ENCODE peak calls at places on chromosomes 1 and 21, in four cellular contexts. U is tibial nerve, H is fibroblast of lung, I is brain microvascular endothelial cell. S is an unnamed sample.

GRCh38 chr1:27615346-27616004 is 11.5 kb upstream of the AHDC1 start:
- DNase-seq in U (no peak), H (no peak), I (no peak), S (no peak)

GRCh38 chr1:41751804-41752513 is 166.8 kb downstream of the HIVEP3 start:
- DNase-seq in U (no peak), H (peak; percentile 91), I (peak; percentile 86), S (no peak)

GRCh38 chr1:244367399-244368114 is 84.2 kb downstream of the ADSS2 start:
- DNase-seq in U (no peak), H (no peak), I (no peak), S (no peak)

GRCh38 chr1:119743776-119744597 is 24.7 kb downstream of the HMGCS2 start:
- DNase-seq in U (peak; percentile 46), H (peak; percentile 53), I (peak; percentile 40), S (peak; percentile 53)

GRCh38 chr1:119250299-119250698 is 109.8 kb upstream of the WARS2 start:
- DNase-seq in U (no peak), H (no peak), I (no peak), S (no peak)

GRCh38 chr21:14073615-14074014 is 137.1 kb downstream of the LIPI start:
- DNase-seq in U (no peak), H (no peak), I (no peak), S (no peak)

GRCh38 chr1:212946872-212947271 is 3.5 kb upstream of the VASH2 start:
- DNase-seq in U (no peak), H (no peak), I (no peak), S (no peak)

GRCh38 chr1:21176589-21177555 is at the start of gene EIF4G3:
- DNase-seq in U (peak; percentile 100), H (peak; percentile 90), I (peak; percentile 94), S (peak; percentile 99)

GRCh38 chr1:173255214-173255813 is 48.2 kb upstream of the TNFSF4 start:
- DNase-seq in U (peak; percentile 8), H (peak; percentile 39), I (peak; percentile 52), S (no peak)

GRCh38 chr1:157241185-157241538 is 103.0 kb upstream of the ETV3 start:
- DNase-seq in U (no peak), H (no peak), I (no peak), S (no peak)
- H3K27ac ChIP-seq in U (no peak overlapping the region), H (no peak overlapping the region), I (no peak overlapping the region), S (no peak overlapping the region)

GRCh38 chr1:221074325-221074724 is 195.1 kb downstream of the HLX start:
- DNase-seq in U (no peak), H (no peak), I (no peak), S (no peak)
- H3K4me3 ChIP-seq in U (no peak overlapping the region), H (no peak overlapping the region), I (no peak overlapping the region), S (no peak overlapping the region)

GRCh38 chr1:15063783-15064182 is 89.8 kb upstream of the TMEM51 start:
- DNase-seq in U (no peak), H (no peak), I (no peak), S (no peak)

GRCh38 chr1:15064217-15064929 is 89.2 kb upstream of the TMEM51 start:
- DNase-seq in U (no peak), H (no peak), I (no peak), S (no peak)

GRCh38 chr1:15063346-15063745 is 90.2 kb upstream of the TMEM51 start:
- DNase-seq in U (no peak), H (no peak), I (no peak), S (no peak)

GRCh38 chr1:15060104-15060503 is 93.4 kb upstream of the TMEM51 start:
- DNase-seq in U (no peak), H (no peak), I (no peak), S (no peak)

DNA sequence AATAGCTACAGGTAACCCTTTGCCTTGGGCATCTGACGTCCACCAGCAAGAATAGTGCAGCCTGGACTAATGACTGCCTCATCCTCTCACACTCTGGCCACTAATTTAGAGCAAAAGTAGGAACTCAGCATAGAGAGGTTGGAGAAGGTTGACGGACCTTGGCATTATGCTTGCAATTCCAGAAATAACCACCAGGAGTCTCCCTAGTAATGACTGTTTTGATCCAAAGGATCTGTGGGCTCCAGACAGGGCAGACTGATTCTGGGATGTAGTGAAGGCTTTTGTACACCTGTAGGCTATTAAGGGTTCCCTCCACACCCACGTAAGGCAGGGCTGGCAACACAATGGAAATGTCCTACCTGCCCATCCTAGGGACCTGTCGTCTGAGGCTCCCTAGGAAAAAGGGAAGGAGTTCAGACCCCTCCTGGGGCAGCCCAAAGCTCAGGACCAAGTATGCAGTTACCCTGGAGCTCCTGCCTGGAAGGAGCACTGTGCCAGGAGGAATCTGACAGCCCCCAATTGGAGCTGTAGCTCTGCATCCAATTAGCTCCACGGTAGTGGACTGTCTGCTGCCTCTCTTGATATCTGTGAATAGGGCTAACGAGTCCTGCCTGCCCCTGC is 91.0 kb upstream of the TMEM51 start:
- DNase-seq in U (no peak), H (no peak), I (no peak), S (no peak)
- TF ChIP-seq CTCF in U (no peak), H (peak; percentile 55), I (peak; percentile 61), S (peak; percentile 30)

GRCh38 chr1:4006676-4007374 is 106.8 kb upstream of the C1orf174 start:
- DNase-seq in U (no peak), H (no peak), I (no peak), S (no peak)
- H3K27ac ChIP-seq in U (no peak overlapping the region), H (no peak overlapping the region), I (no peak overlapping the region), S (no peak overlapping the region)

S was measured in tibial artery.